ENCODE peak calls at places on chromosome 18, in nine cellular contexts. N, G, R, S, Y, T, Q, B and U are unnamed samples.

GRCh38 chr18:51053822-51054221 is 23.8 kb downstream of the SMAD4 start:
- DNase-seq in R (no peak), N (no peak), Q (no peak), T (no peak), Y (no peak), G (no peak), B (no peak), S (no peak), U (no peak)

GRCh38 chr18:72588339-72588738 is 44.2 kb upstream of the CBLN2 start:
- DNase-seq in R (no peak), G (no peak), N (no peak), Y (no peak), S (no peak), B (no peak), T (no peak), Q (no peak), U (no peak)

GRCh38 chr18:3118195-3119010 is 101.4 kb downstream of the MYOM1 start:
- DNase-seq in N (no peak), T (no peak), Y (no peak), B (no peak), G (no peak), S (no peak), R (no peak), Q (no peak), U (no peak)

GRCh38 chr18:75472906-75473305 is 45.4 kb upstream of the SMIM21 start:
- DNase-seq in R (no peak), T (no peak), B (no peak), Q (no peak), N (no peak), G (no peak), Y (no peak), S (no peak), U (no peak)

GRCh38 chr18:55001625-55002024 is 42.4 kb upstream of the CCDC68 start:
- DNase-seq in Y (no peak), Q (peak; percentile 15), T (peak; percentile 20), R (peak; percentile 64), G (no peak), N (no peak), B (no peak), S (no peak), U (no peak)

GRCh38 chr18:76955529-76956170 is 133.3 kb downstream of the ZNF236 start:
- DNase-seq in G (no peak), Q (no peak), R (no peak), T (no peak), N (no peak), B (no peak), Y (no peak), S (no peak), U (no peak)

GRCh38 chr18:76686737-76687231 is 135.6 kb upstream of the ZNF236 start:
- DNase-seq in N (no peak), B (peak; percentile 73), Q (peak; percentile 72), Y (peak; percentile 85), T (peak; percentile 75), R (peak; percentile 39), G (peak; percentile 75), S (peak; percentile 44), U (peak; percentile 89)

GRCh38 chr18:686339-687111 is 25.9 kb downstream of the ENOSF1 start:
- DNase-seq in G (no peak), S (no peak), R (no peak), Q (peak; percentile 5), B (no peak), Y (peak; percentile 79), N (no peak), T (no peak), U (no peak)

GRCh38 chr18:32553174-32553573 is 82.5 kb upstream of the GAREM1 start:
- DNase-seq in G (peak; percentile 23), T (peak; percentile 6), S (no peak), B (no peak), Q (no peak), N (no peak), R (no peak), Y (no peak), U (peak; percentile 9)

GRCh38 chr18:45106331-45106774 is 425.7 kb downstream of the SETBP1 start:
- DNase-seq in G (peak; percentile 50), R (no peak), Q (peak; percentile 81), B (no peak), Y (no peak), N (no peak), S (no peak), T (no peak), U (peak; percentile 56)
- TF ChIP-seq CTCF in G (no peak), R (no peak), Q (no peak), B (no peak), Y (no peak), N (no peak), S (no peak), T (no peak), U (no peak)

GRCh38 chr18:39491408-39491807 is 1925.8 kb upstream of the CELF4 start:
- DNase-seq in N (no peak), B (no peak), S (no peak), R (no peak), G (peak; percentile 8), T (no peak), Q (peak; percentile 61), Y (no peak), U (no peak)
- H3K4me3 ChIP-seq in N (no peak overlapping the region), B (no peak overlapping the region), S (no peak overlapping the region), R (no peak overlapping the region), G (no peak overlapping the region), T (no peak overlapping the region), Q (no peak overlapping the region), Y (no peak overlapping the region), U (no peak overlapping the region)

DNA sequence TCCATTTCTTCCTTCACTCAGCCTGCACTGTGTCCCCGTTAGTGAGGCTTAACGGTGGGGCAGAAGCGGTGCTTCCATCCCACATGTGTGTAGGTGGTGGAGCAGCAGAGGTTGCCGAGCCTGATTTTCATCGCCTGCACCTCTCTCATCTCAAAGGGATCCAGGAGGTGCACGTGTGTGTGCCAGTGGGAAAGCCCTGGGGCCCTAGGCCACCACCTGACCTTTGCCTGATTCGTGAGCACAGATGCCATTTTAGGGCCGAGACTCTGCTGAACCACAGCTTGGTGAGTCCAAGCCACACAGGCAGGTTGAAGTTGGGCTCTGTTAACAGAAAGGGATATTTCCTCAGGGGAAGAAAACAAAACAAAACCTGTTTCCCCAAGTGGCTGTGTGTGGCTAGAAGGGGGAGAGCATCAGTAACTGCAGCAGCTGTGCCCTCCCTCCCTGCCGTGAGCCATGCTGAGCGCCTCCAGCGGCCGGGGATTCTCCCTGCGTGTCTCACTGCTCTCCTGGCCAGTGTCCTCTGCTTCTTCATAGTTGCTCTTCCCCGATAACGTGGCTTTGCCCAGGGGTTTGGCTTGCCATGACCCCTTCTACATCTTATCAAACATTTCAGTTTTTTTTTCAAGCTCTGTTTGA is 81.5 kb downstream of the MAPRE2 start:
- DNase-seq in Q (peak; percentile 2), Y (peak; percentile 90), G (peak; percentile 7), R (no peak), T (peak; percentile 23), B (peak; percentile 77), N (no peak), S (no peak), U (no peak)
- TF ChIP-seq CTCF in Q (no peak), Y (peak; percentile 69), G (peak; percentile 46), R (no peak), T (no peak), B (peak; percentile 37), N (peak; percentile 14), S (no peak), U (no peak)

GRCh38 chr18:68803371-68803770 is 5.5 kb downstream of the CCDC102B start:
- DNase-seq in Q (peak; percentile 90), Y (no peak), B (peak; percentile 60), R (no peak), T (peak; percentile 17), N (peak; percentile 84), G (peak; percentile 92), S (no peak), U (peak; percentile 79)

GRCh38 chr18:68796936-68797690 is 767 bp upstream of the CCDC102B start:
- DNase-seq in Q (peak; percentile 78), Y (peak; percentile 48), G (peak; percentile 85), S (no peak), N (peak; percentile 31), B (no peak), R (no peak), T (no peak), U (peak; percentile 73)

GRCh38 chr18:68800075-68800474 is 2.2 kb downstream of the CCDC102B start:
- DNase-seq in B (no peak), S (no peak), G (peak; percentile 44), Y (no peak), R (no peak), T (no peak), Q (peak; percentile 23), N (no peak), U (no peak)

DNA sequence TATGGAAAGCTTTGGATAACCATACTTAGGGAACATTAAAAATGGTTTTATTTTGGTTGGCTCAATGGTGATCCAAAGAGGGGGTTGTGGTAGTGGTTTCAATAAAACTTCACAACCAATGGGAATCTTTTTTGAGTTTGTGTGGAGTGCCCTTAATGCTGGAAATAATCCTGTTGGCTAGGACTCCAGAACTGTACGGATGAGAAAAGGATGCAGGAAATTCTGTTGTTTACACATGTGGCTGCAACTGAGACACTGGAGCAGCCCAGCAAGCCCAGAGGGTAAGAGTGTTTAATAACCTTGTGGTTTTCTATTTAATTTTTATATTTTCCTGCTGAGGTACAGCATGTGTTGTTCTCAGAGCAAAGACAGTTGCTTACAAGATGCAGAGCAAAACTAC is at the start of gene CCDC102B:
- DNase-seq in T (peak; percentile 35), Y (no peak), B (no peak), G (peak; percentile 78), S (no peak), N (peak; percentile 12), Q (peak; percentile 67), R (no peak), U (peak; percentile 17)
- H3K4me3 ChIP-seq in T (no peak within 1 kb of the TSS), Y (no peak within 1 kb of the TSS), B (no peak within 1 kb of the TSS), G (peak within 1 kb of the TSS; percentile 54), S (no peak within 1 kb of the TSS), N (peak within 1 kb of the TSS; percentile 20), Q (peak within 1 kb of the TSS; percentile 57), R (no peak within 1 kb of the TSS), U (no peak within 1 kb of the TSS)